ENCODE peak calls at places on chromosomes 1 and 21, in four cellular contexts. One of them, this sample, is unnamed.

GRCh38 chr21:31142600-31142999 is 104.3 kb upstream of the KRTAP19-8 start:
- DNase-seq in COR-L47: no peak
- DNase-seq in fibroblast of mammary gland: no peak
- DNase-seq in NCI-H1417 treated with DMSO at 0.1 percent for 48 hours: no peak
- DNase-seq in this sample: no peak

GRCh38 chr1:48019714-48020315 is 22.6 kb upstream of the TRABD2B start:
- DNase-seq in COR-L47: no peak
- DNase-seq in fibroblast of mammary gland: no peak
- DNase-seq in NCI-H1417 treated with DMSO at 0.1 percent for 48 hours: no peak
- DNase-seq in this sample: no peak

GRCh38 chr1:172699111-172699510 is 40.2 kb downstream of the FASLG start:
- DNase-seq in COR-L47: no peak
- DNase-seq in fibroblast of mammary gland: peak
- DNase-seq in NCI-H1417 treated with DMSO at 0.1 percent for 48 hours: no peak
- DNase-seq in this sample: no peak

GRCh38 chr1:221620437-221621384 is 121.2 kb downstream of the DUSP10 start:
- DNase-seq in COR-L47: peak
- DNase-seq in fibroblast of mammary gland: peak
- DNase-seq in NCI-H1417 treated with DMSO at 0.1 percent for 48 hours: no peak
- DNase-seq in this sample: peak

GRCh38 chr1:17148950-17149608 is 29.8 kb upstream of the PADI2 start:
- DNase-seq in COR-L47: no peak
- DNase-seq in fibroblast of mammary gland: no peak
- DNase-seq in NCI-H1417 treated with DMSO at 0.1 percent for 48 hours: no peak
- DNase-seq in this sample: no peak

GRCh38 chr1:94020764-94021579 is 100.0 kb downstream of the ABCA4 start:
- DNase-seq in COR-L47: no peak
- DNase-seq in fibroblast of mammary gland: peak
- DNase-seq in NCI-H1417 treated with DMSO at 0.1 percent for 48 hours: no peak
- DNase-seq in this sample: no peak

GRCh38 chr1:5768014-5768413 is 224.2 kb downstream of the NPHP4 start:
- DNase-seq in COR-L47: no peak
- DNase-seq in fibroblast of mammary gland: no peak
- DNase-seq in NCI-H1417 treated with DMSO at 0.1 percent for 48 hours: no peak
- DNase-seq in this sample: no peak

GRCh38 chr1:109924316-109924715 is 13.7 kb downstream of the CSF1 start:
- DNase-seq in COR-L47: no peak
- DNase-seq in fibroblast of mammary gland: no peak
- DNase-seq in NCI-H1417 treated with DMSO at 0.1 percent for 48 hours: no peak
- DNase-seq in this sample: no peak

GRCh38 chr1:85200367-85200869 is 398 bp downstream of the SYDE2 start:
- DNase-seq in COR-L47: peak
- DNase-seq in fibroblast of mammary gland: no peak
- DNase-seq in NCI-H1417 treated with DMSO at 0.1 percent for 48 hours: no peak
- DNase-seq in this sample: peak

GRCh38 chr1:220368352-220369265 is 96.4 kb upstream of the RAB3GAP2 start:
- DNase-seq in COR-L47: no peak
- DNase-seq in fibroblast of mammary gland: peak
- DNase-seq in NCI-H1417 treated with DMSO at 0.1 percent for 48 hours: no peak
- DNase-seq in this sample: no peak

GRCh38 chr1:173395762-173396161 is 81.4 kb upstream of the PRDX6 start:
- DNase-seq in COR-L47: no peak
- DNase-seq in fibroblast of mammary gland: no peak
- DNase-seq in NCI-H1417 treated with DMSO at 0.1 percent for 48 hours: no peak
- DNase-seq in this sample: no peak

This sample was measured in DMS79 treated with DMSO at 0.1 percent for 48 hours.